ENCODE peak calls at places on chromosomes 7 and 10, in six cellular contexts. K is ovary, W is uterus, O is H9, Y is heart left ventricle, V is osteocyte. D is an unnamed sample.
A peak's percentile ranks its signal among the peaks of the same experiment; 100 is the strongest.

GRCh38 chr10:5014936-5015335 is 11.3 kb upstream of the AKR1C2 start:
- DNase-seq in K (no peak), W (no peak), O (no peak), Y (no peak), V (no peak), D (no peak)

GRCh38 chr7:2499719-2500430 is 19.7 kb upstream of the LFNG start:
- DNase-seq in K (no peak), W (no peak), O (no peak), Y (no peak), V (no peak), D (no peak)

GRCh38 chr7:120064565-120064964 is 208.4 kb upstream of the KCND2 start:
- DNase-seq in K (no peak), W (no peak), O (no peak), Y (no peak), V (no peak), D (no peak)

GRCh38 chr10:71860243-71861029 is 9.4 kb upstream of the PSAP start:
- DNase-seq in K (peak; percentile 95), W (peak; percentile 98), O (peak; percentile 93), Y (peak; percentile 98), V (peak; percentile 98), D (peak; percentile 76)

GRCh38 chr10:129967579-129968019 is 3.5 kb upstream of the EBF3 start:
- DNase-seq in K (no peak), W (no peak), O (no peak), Y (no peak), V (no peak), D (no peak)

GRCh38 chr10:5524721-5525531 is at the start of gene CALML3:
- DNase-seq in K (no peak), W (no peak), O (no peak), Y (no peak), V (no peak), D (no peak)

GRCh38 chr10:111077715-111078504 is 1.1 kb downstream of the ADRA2A start:
- DNase-seq in K (peak; percentile 32), W (no peak), O (peak; percentile 46), Y (no peak), V (peak; percentile 84), D (no peak)

GRCh38 chr7:41029072-41029492 is 673.8 kb downstream of the INHBA start:
- DNase-seq in K (no peak), W (no peak), O (no peak), Y (no peak), V (no peak), D (no peak)

GRCh38 chr7:53656881-53657280 is 621.4 kb downstream of the POM121L12 start:
- DNase-seq in K (no peak), W (no peak), O (no peak), Y (no peak), V (no peak), D (no peak)

GRCh38 chr7:90446137-90446899 is 23.1 kb upstream of the PTTG1IP2 start:
- DNase-seq in K (no peak), W (no peak), O (no peak), Y (no peak), V (no peak), D (no peak)

GRCh38 chr7:83162402-83163256 is at the start of gene PCLO:
- DNase-seq in K (peak; percentile 49), W (peak; percentile 31), O (peak; percentile 96), Y (peak; percentile 55), V (peak; percentile 92), D (peak; percentile 90)

GRCh38 chr7:105649727-105650381 is 68.6 kb upstream of the EFCAB10 start:
- DNase-seq in K (no peak), W (no peak), O (no peak), Y (no peak), V (no peak), D (no peak)

GRCh38 chr10:19043431-19043830 is 5.2 kb upstream of the MALRD1 start:
- DNase-seq in K (no peak), W (no peak), O (no peak), Y (no peak), V (no peak), D (no peak)

GRCh38 chr7:139679731-139680594 is 97.8 kb downstream of the HIPK2 start:
- DNase-seq in K (no peak), W (no peak), O (no peak), Y (no peak), V (no peak), D (no peak)

GRCh38 chr7:127107601-127108007 is 145.1 kb downstream of the GRM8 start:
- DNase-seq in K (no peak), W (no peak), O (peak; percentile 65), Y (no peak), V (no peak), D (peak; percentile 73)

GRCh38 chr7:155470686-155471638 is 13.0 kb downstream of the EN2 start:
- DNase-seq in K (no peak), W (no peak), O (peak; percentile 25), Y (no peak), V (no peak), D (no peak)

GRCh38 chr10:98608417-98608816 is 161.7 kb upstream of the HPS1 start:
- DNase-seq in K (no peak), W (no peak), O (no peak), Y (peak; percentile 27), V (no peak), D (no peak)

GRCh38 chr10:72893136-72893798 is at the start of gene OIT3:
- DNase-seq in K (no peak), W (no peak), O (no peak), Y (no peak), V (no peak), D (no peak)

GRCh38 chr7:157854066-157854891 is 517.5 kb downstream of the DNAJB6 start:
- DNase-seq in K (no peak), W (no peak), O (no peak), Y (peak; percentile 77), V (no peak), D (no peak)

GRCh38 chr10:58818889-58819288 is 306.2 kb downstream of the BICC1 start:
- DNase-seq in K (no peak), W (no peak), O (no peak), Y (no peak), V (no peak), D (no peak)

GRCh38 chr10:509361-510102 is 179.9 kb downstream of the DIP2C start:
- DNase-seq in K (no peak), W (no peak), O (no peak), Y (no peak), V (no peak), D (no peak)

GRCh38 chr10:96651998-96652431 is 65.2 kb upstream of the TM9SF3 start:
- DNase-seq in K (no peak), W (no peak), O (no peak), Y (no peak), V (no peak), D (no peak)

GRCh38 chr7:108455833-108456677 is at the start of gene NRCAM:
- DNase-seq in K (peak; percentile 17), W (peak; percentile 24), O (peak; percentile 94), Y (peak; percentile 27), V (peak; percentile 91), D (peak; percentile 81)

GRCh38 chr10:24851595-24851994 is 100.8 kb downstream of the PRTFDC1 start:
- DNase-seq in K (no peak), W (no peak), O (no peak), Y (no peak), V (peak; percentile 38), D (no peak)

GRCh38 chr7:51139796-51140195 is 176.8 kb downstream of the COBL start:
- DNase-seq in K (no peak), W (no peak), O (no peak), Y (no peak), V (no peak), D (no peak)

GRCh38 chr10:31515819-31516402 is 196.9 kb downstream of the ZEB1 start:
- DNase-seq in K (no peak), W (no peak), O (no peak), Y (no peak), V (no peak), D (no peak)

GRCh38 chr7:135798104-135798503 is 49.5 kb upstream of the FAM180A start:
- DNase-seq in K (no peak), W (no peak), O (no peak), Y (no peak), V (no peak), D (no peak)

GRCh38 chr10:84348431-84348830 is 20.0 kb downstream of the CCSER2 start:
- DNase-seq in K (no peak), W (no peak), O (no peak), Y (no peak), V (no peak), D (no peak)

GRCh38 chr10:102626026-102626686 is 18.1 kb upstream of the TRIM8 start:
- DNase-seq in K (no peak), W (no peak), O (no peak), Y (no peak), V (no peak), D (no peak)

DNA sequence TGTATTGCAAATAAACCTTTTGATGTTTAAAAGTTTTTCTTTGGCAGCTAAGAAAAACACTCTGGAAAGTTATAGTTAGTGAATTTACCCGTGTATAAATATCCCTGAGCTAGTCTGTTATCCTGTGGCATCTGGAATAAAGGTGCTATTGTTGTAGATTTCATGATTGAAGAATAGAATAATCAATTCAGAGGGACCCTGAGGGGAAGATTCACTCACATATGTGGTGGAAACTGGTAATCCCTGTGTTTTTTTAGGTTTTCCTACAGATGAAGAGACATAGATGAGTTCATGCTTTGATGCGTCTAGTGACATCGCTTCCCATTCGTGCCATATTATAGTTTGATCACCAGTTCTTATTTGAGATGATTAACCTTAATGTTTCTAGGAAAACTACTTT is 164.6 kb downstream of the TWIST1 start:
- DNase-seq in K (no peak), W (no peak), O (no peak), Y (no peak), V (no peak), D (no peak)
- TF ChIP-seq CTCF in K (no peak), W (no peak), O (no peak), Y (no peak), V (no peak), D (no peak)

DNA sequence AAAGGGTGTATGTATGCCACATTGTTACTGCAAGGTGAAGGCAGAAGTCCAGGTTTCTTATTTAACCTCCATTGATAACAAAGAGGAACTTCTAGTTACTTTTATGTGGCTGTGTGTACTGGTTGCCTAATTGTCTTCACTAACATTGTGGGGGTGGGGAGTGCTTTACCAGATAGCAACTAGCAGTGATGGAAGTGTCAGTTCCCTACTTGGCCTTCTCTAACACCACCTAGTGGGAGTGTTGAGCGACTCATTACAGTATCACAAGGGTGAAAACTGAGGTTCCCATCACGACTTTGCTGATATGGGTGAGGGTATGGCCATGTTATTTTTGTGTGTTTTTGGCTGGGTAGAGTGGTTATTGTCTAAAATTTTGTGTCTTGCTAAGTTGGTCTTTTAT is 274.4 kb downstream of the THSD7A start:
- DNase-seq in K (no peak), W (no peak), O (peak; percentile 75), Y (no peak), V (no peak), D (no peak)
- TF ChIP-seq CTCF in K (no peak), W (no peak), O (peak; percentile 75), Y (no peak), V (peak; percentile 12), D (peak; percentile 44)

DNA sequence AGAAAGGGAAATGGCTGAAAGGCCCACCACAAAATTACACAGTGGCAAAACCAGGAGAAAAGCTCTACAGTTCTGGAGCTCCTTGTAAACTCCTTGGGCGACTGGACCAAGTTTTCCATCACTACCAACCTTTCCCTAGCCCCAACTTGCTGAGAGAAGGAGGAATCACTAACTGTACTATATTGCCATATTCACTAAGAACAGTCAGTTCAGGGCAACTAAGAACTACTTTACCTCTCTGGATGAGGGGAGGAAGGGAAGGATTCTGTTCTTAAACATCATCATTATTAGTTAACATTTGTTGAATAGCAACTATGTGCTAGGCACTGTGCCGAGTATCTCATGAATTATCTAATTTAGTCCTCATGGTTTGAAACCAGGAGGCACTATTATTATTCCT is 98.1 kb upstream of the SVIL start:
- DNase-seq in K (no peak), W (no peak), O (no peak), Y (no peak), V (no peak), D (no peak)
- TF ChIP-seq CTCF in K (no peak), W (no peak), O (no peak), Y (no peak), V (no peak), D (no peak)

GRCh38 chr7:42128703-42129102 is 108.3 kb downstream of the GLI3 start:
- DNase-seq in K (no peak), W (no peak), O (no peak), Y (no peak), V (no peak), D (no peak)
- TF ChIP-seq CTCF in K (no peak), W (no peak), O (peak; percentile 60), Y (no peak), V (peak; percentile 39), D (peak; percentile 45)